ENCODE peak calls at places on chromosomes 6 and 20, in four cellular contexts. One of them, this sample, is unnamed.

GRCh38 chr6:49919261-49919660 is 44.7 kb downstream of the DEFB114 start:
- DNase-seq in K562: no peak
- DNase-seq in GM12878: no peak
- DNase-seq in HepG2: no peak
- DNase-seq in this sample: no peak

GRCh38 chr20:51404297-51405060 is 138.0 kb downstream of the NFATC2 start:
- DNase-seq in GM12878: peak
- DNase-seq in K562: no peak
- DNase-seq in HepG2: no peak
- DNase-seq in this sample: no peak

GRCh38 chr6:579339-579738 is 77.6 kb downstream of the HUS1B start:
- DNase-seq in GM12878: no peak
- DNase-seq in K562: peak
- DNase-seq in HepG2: peak
- DNase-seq in this sample: peak

GRCh38 chr20:62136283-62137091 is 6.7 kb downstream of the PSMA7 start:
- DNase-seq in K562: peak
- DNase-seq in HepG2: peak
- DNase-seq in GM12878: no peak
- DNase-seq in this sample: peak

GRCh38 chr6:105748737-105749161 is 337.4 kb upstream of the PRDM1 start:
- DNase-seq in K562: no peak
- DNase-seq in HepG2: no peak
- DNase-seq in GM12878: no peak
- DNase-seq in this sample: no peak

GRCh38 chr20:48716086-48716485 is 111.7 kb downstream of the PREX1 start:
- DNase-seq in GM12878: no peak
- DNase-seq in K562: no peak
- DNase-seq in HepG2: no peak
- DNase-seq in this sample: no peak

GRCh38 chr20:63941282-63942060 is 14.7 kb downstream of the UCKL1 start:
- DNase-seq in K562: peak
- DNase-seq in HepG2: no peak
- DNase-seq in GM12878: no peak
- DNase-seq in this sample: peak

GRCh38 chr6:2030682-2031244 is 214.6 kb downstream of the GMDS start:
- DNase-seq in HepG2: no peak
- DNase-seq in K562: no peak
- DNase-seq in GM12878: no peak
- DNase-seq in this sample: no peak

GRCh38 chr6:38337819-38338465 is 301.8 kb downstream of the BTBD9 start:
- DNase-seq in GM12878: no peak
- DNase-seq in K562: no peak
- DNase-seq in HepG2: peak
- DNase-seq in this sample: no peak

GRCh38 chr6:32075781-32076494 is 33.2 kb downstream of the TNXB start:
- DNase-seq in GM12878: no peak
- DNase-seq in K562: no peak
- DNase-seq in HepG2: no peak
- DNase-seq in this sample: no peak

GRCh38 chr20:64232794-64233193 is 22.8 kb upstream of the PCMTD2 start:
- DNase-seq in K562: no peak
- DNase-seq in GM12878: no peak
- DNase-seq in HepG2: no peak
- DNase-seq in this sample: no peak

GRCh38 chr6:118650500-118651281 is 700 bp downstream of the CEP85L start:
- DNase-seq in K562: peak
- DNase-seq in HepG2: no peak
- DNase-seq in GM12878: no peak
- DNase-seq in this sample: peak

GRCh38 chr6:5997420-5998093 is 9.2 kb downstream of the NRN1 start:
- DNase-seq in HepG2: no peak
- DNase-seq in K562: no peak
- DNase-seq in GM12878: no peak
- DNase-seq in this sample: peak

GRCh38 chr20:44176833-44177533 is 10.0 kb downstream of the JPH2 start:
- DNase-seq in K562: no peak
- DNase-seq in HepG2: no peak
- DNase-seq in GM12878: no peak
- DNase-seq in this sample: no peak

GRCh38 chr6:9140861-9141534 is 705.7 kb upstream of the SLC35B3 start:
- DNase-seq in HepG2: no peak
- DNase-seq in K562: no peak
- DNase-seq in GM12878: no peak
- DNase-seq in this sample: no peak

DNA sequence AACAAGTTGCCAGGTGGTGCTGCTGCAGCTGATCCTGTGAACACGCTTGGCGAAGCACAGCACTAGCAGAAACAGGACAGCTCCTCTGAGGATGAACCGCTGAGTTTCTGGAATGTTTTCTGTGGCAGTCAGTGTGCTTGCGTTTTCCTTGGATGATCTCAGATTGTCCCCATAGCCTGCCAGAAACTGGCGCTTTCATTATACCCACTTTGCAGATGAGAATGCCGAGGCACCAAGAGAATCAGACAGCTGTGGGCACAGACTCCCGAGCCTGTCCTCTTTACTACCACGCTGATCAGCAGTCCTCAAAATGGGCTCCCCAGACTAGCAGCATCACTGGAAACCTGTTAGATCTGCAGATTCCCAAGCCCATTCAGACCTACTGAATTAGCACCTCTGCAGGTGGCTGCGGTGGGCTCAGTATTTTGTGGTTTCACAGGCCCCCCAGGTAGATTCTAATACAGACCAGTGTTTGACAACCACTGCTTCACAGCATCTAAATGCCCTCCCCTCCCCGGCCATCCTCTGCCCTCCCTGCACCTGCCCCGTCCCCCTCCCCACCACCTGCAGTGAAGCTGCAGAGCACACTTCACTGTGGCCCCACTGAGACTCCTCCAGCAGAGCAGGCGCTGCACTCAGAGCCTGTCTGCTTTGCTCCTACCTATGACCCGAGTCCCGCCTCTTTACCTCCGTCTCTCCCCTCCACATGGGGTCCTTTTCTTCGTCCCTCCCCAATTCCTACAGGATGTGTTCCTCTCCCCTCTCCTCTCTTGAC is 29.6 kb downstream of the SPATA2 start:
- DNase-seq in K562: no peak
- DNase-seq in GM12878: no peak
- DNase-seq in HepG2: no peak
- DNase-seq in this sample: no peak
- TF ChIP-seq TARDBP in K562: no peak
- TF ChIP-seq TARDBP in GM12878: no peak
- TF ChIP-seq TARDBP in HepG2: no peak
- TF ChIP-seq TARDBP in this sample: no peak

GRCh38 chr6:167789358-167789757 is 37.4 kb upstream of the AFDN start:
- DNase-seq in HepG2: peak
- DNase-seq in GM12878: no peak
- DNase-seq in K562: no peak
- DNase-seq in this sample: no peak
- TF ChIP-seq TARDBP in HepG2: no peak
- TF ChIP-seq TARDBP in GM12878: no peak
- TF ChIP-seq TARDBP in K562: no peak
- TF ChIP-seq TARDBP in this sample: no peak

DNA sequence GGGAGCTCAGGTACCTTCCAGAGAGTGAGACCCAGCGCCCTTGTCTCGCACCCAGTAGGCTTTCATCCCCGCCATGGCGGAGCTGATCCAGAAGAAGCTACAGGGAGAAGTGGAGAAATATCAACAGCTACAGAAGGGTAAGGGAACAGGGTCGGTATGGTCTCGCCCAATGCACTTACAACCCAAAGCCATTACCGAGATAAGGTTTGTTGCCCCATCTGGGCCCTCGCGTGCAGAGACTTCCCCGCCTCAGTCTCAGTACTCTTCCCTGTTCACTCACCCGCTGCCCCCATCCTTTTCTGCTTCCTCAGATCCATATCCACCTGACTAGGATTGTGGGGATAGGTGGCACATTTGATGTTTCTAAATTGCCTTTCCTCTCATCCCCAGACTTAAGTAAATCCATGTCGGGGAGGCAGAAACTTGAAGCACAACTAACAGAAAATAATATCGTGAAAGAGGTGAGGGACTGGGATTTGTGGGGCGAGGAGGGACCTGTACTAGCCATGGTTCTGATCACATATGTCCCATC is 449 bp downstream of the PFDN6 start:
- DNase-seq in HepG2: no peak
- DNase-seq in GM12878: no peak
- DNase-seq in K562: peak
- DNase-seq in this sample: no peak
- TF ChIP-seq TARDBP in HepG2: no peak
- TF ChIP-seq TARDBP in GM12878: no peak
- TF ChIP-seq TARDBP in K562: no peak
- TF ChIP-seq TARDBP in this sample: no peak

DNA sequence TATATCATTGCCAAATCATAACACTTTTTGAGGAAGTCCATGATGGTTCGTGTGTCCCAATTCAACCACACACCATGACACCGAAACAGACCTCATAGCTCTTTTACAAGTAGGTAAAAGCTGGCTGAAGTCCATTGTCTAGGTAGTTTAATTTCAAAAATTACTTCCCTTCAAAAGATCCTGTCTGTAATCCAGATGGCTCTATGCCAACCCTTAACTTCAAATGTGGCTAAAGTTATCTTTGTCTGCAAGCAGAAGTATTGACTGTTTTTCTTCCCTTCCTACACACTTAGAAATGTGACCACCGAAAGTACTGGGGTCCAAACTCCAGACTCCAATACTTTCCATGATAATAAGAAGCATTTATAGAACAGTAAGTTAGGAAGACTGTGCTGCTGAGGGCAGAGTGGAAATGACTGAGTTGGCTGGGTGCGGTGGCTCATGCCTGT is 8.3 kb upstream of the TIAM2 start:
- DNase-seq in HepG2: no peak
- DNase-seq in GM12878: no peak
- DNase-seq in K562: no peak
- DNase-seq in this sample: no peak
- TF ChIP-seq TARDBP in HepG2: no peak
- TF ChIP-seq TARDBP in GM12878: no peak
- TF ChIP-seq TARDBP in K562: no peak
- TF ChIP-seq TARDBP in this sample: no peak

DNA sequence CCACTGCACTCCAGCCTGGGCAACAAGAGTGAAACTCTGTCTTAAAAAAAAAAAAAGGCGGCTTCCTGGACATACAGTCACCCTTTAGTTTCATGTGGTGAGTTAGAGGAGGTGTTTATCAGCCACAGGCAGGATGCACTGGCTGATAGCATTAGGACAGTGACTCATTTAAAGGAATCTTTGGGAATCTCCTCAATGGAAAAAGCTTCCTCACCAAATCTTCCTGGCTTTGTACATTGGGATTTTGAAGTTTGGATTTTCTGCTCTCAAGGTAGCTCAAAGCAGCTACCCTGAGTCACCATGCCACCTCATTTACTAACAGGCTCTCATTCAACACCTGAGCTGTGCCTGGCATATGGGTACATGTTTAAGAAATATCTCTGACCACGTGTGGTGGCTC is 20.2 kb downstream of the PRPH2 start:
- DNase-seq in HepG2: peak
- DNase-seq in GM12878: no peak
- DNase-seq in K562: no peak
- DNase-seq in this sample: no peak
- TF ChIP-seq TARDBP in HepG2: no peak
- TF ChIP-seq TARDBP in GM12878: no peak
- TF ChIP-seq TARDBP in K562: no peak
- TF ChIP-seq TARDBP in this sample: no peak

DNA sequence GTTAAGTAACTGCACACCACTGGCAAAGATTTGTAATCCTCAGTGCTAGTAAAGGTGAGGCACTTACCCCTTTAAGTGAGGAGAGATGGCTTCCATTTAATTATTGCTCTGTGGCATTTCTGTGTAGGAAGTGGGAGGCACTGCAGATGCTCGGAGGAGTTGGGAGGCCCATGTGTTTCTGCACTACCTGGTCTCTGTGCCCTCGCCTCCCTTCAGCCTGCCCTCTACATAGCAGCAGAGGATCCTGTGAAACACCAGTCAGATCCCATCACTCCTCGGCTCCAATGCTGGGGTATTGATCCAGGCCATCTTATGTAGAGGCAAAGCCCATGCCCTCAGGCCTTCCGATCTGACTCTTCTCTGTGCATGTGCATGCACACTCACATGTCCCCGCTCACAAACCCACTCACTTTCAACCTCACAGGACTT is 67.0 kb downstream of the SLX4IP start:
- DNase-seq in K562: no peak
- DNase-seq in GM12878: no peak
- DNase-seq in HepG2: no peak
- DNase-seq in this sample: no peak
- TF ChIP-seq TARDBP in K562: no peak
- TF ChIP-seq TARDBP in GM12878: no peak
- TF ChIP-seq TARDBP in HepG2: no peak
- TF ChIP-seq TARDBP in this sample: no peak

GRCh38 chr20:34874094-34874654 is 1.5 kb upstream of the GGT7 start:
- DNase-seq in HepG2: peak
- DNase-seq in K562: peak
- DNase-seq in GM12878: peak
- DNase-seq in this sample: peak

GRCh38 chr20:34871320-34871926 is 1.2 kb downstream of the GGT7 start:
- DNase-seq in GM12878: no peak
- DNase-seq in K562: peak
- DNase-seq in HepG2: no peak
- DNase-seq in this sample: no peak

GRCh38 chr20:34873583-34874093 is 982 bp upstream of the GGT7 start:
- DNase-seq in GM12878: no peak
- DNase-seq in HepG2: no peak
- DNase-seq in K562: no peak
- DNase-seq in this sample: no peak

GRCh38 chr20:34872604-34873224 is at the start of gene GGT7:
- DNase-seq in HepG2: peak
- DNase-seq in GM12878: peak
- DNase-seq in K562: peak
- DNase-seq in this sample: peak

GRCh38 chr20:34871966-34872603 is 571 bp downstream of the GGT7 start:
- DNase-seq in HepG2: no peak
- DNase-seq in GM12878: no peak
- DNase-seq in K562: peak
- DNase-seq in this sample: no peak
- TF ChIP-seq TARDBP in HepG2: no peak
- TF ChIP-seq TARDBP in GM12878: no peak
- TF ChIP-seq TARDBP in K562: no peak
- TF ChIP-seq TARDBP in this sample: no peak

DNA sequence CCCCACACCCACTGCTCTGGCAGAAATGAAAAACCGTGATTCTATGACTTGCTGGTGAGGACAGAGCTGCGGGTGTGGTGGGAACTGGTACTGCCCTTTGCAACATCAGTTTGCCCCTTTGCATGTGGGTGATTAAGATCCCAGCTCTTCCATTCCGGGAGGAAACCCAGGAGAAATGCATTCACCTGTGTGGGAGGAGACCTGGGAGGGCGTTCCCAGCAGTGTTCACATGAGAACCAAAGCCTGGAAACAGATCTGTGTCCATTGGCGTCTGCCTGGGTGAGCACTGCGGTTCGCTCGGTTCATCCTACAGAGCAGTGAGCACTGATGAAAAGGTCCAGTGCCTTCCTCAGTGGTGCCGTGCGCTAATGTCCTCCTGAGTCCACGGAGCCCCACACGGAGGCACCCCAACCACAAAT is 89.7 kb downstream of the SMOC2 start:
- DNase-seq in K562: no peak
- DNase-seq in HepG2: no peak
- DNase-seq in GM12878: no peak
- DNase-seq in this sample: no peak
- TF ChIP-seq TARDBP in K562: no peak
- TF ChIP-seq TARDBP in HepG2: no peak
- TF ChIP-seq TARDBP in GM12878: no peak
- TF ChIP-seq TARDBP in this sample: no peak

This sample was measured in HEK293T.